ENCODE peak calls at places on chromosomes 7 and 10, in five cellular contexts. D, H, W, P and J are unnamed samples.

GRCh38 chr10:71234017-71234894 is 21.9 kb downstream of the UNC5B start:
- DNase-seq in D (no peak), H (no peak), W (no peak), P (no peak), J (no peak)

GRCh38 chr7:13724631-13725566 is 264.6 kb downstream of the ETV1 start:
- DNase-seq in D (no peak), H (no peak), W (no peak), P (no peak), J (no peak)

GRCh38 chr7:7304705-7305475 is 122.5 kb downstream of the C1GALT1 start:
- DNase-seq in D (no peak), H (no peak), W (no peak), P (no peak), J (no peak)

GRCh38 chr7:142795339-142795863 is 24.6 kb downstream of the PRSS2 start:
- DNase-seq in D (no peak), H (no peak), W (peak; percentile 87), P (no peak), J (peak; percentile 90)

GRCh38 chr7:130994378-130995115 is 260.5 kb upstream of the KLF14 start:
- DNase-seq in D (no peak), H (no peak), W (peak; percentile 24), P (no peak), J (no peak)

GRCh38 chr10:89100680-89101079 is 106.4 kb downstream of the CH25H start:
- DNase-seq in D (peak; percentile 90), H (no peak), W (no peak), P (no peak), J (no peak)

GRCh38 chr10:129605266-129605985 is 138.4 kb downstream of the MGMT start:
- DNase-seq in D (peak; percentile 5), H (no peak), W (no peak), P (no peak), J (no peak)

GRCh38 chr10:73773152-73773879 is 8.5 kb upstream of the CHCHD1 start:
- DNase-seq in D (peak; percentile 13), H (no peak), W (no peak), P (no peak), J (no peak)

GRCh38 chr7:95198891-95199290 is 125.4 kb downstream of the PON1 start:
- DNase-seq in D (no peak), H (no peak), W (no peak), P (no peak), J (no peak)

GRCh38 chr10:21919906-21920305 is 83.6 kb downstream of the DNAJC1 start:
- DNase-seq in D (no peak), H (no peak), W (no peak), P (no peak), J (no peak)

GRCh38 chr10:1968257-1969025 is 231.1 kb upstream of the ADARB2 start:
- DNase-seq in D (no peak), H (no peak), W (no peak), P (no peak), J (no peak)

GRCh38 chr10:43217563-43218205 is 49.2 kb downstream of the RASGEF1A start:
- DNase-seq in D (no peak), H (no peak), W (no peak), P (no peak), J (no peak)

GRCh38 chr10:6671976-6672375 is 91.9 kb upstream of the PRKCQ start:
- DNase-seq in D (peak; percentile 5), H (no peak), W (no peak), P (no peak), J (no peak)

GRCh38 chr7:127943541-127944521 is 87.4 kb downstream of the LRRC4 start:
- DNase-seq in D (peak; percentile 72), H (peak; percentile 32), W (no peak), P (no peak), J (no peak)

GRCh38 chr10:97849491-97850402 is at the start of gene GOLGA7B:
- DNase-seq in D (peak; percentile 7), H (peak; percentile 97), W (peak; percentile 89), P (no peak), J (peak; percentile 63)

GRCh38 chr10:110493832-110494426 is 3.8 kb upstream of the DUSP5 start:
- DNase-seq in D (peak; percentile 42), H (no peak), W (no peak), P (no peak), J (no peak)

GRCh38 chr10:47457826-47458225 is 26.1 kb downstream of the ANXA8 start:
- DNase-seq in D (no peak), H (no peak), W (no peak), P (no peak), J (no peak)

GRCh38 chr7:73972614-73973013 is 55.4 kb upstream of the ELN start:
- DNase-seq in D (no peak), H (no peak), W (no peak), P (no peak), J (no peak)

GRCh38 chr7:73970801-73971229 is 57.2 kb upstream of the ELN start:
- DNase-seq in D (no peak), H (no peak), W (no peak), P (no peak), J (no peak)

GRCh38 chr7:73973091-73973490 is 54.9 kb upstream of the ELN start:
- DNase-seq in D (no peak), H (no peak), W (no peak), P (no peak), J (no peak)

GRCh38 chr7:73971315-73971700 is 56.7 kb upstream of the ELN start:
- DNase-seq in D (no peak), H (no peak), W (no peak), P (no peak), J (no peak)

DNA sequence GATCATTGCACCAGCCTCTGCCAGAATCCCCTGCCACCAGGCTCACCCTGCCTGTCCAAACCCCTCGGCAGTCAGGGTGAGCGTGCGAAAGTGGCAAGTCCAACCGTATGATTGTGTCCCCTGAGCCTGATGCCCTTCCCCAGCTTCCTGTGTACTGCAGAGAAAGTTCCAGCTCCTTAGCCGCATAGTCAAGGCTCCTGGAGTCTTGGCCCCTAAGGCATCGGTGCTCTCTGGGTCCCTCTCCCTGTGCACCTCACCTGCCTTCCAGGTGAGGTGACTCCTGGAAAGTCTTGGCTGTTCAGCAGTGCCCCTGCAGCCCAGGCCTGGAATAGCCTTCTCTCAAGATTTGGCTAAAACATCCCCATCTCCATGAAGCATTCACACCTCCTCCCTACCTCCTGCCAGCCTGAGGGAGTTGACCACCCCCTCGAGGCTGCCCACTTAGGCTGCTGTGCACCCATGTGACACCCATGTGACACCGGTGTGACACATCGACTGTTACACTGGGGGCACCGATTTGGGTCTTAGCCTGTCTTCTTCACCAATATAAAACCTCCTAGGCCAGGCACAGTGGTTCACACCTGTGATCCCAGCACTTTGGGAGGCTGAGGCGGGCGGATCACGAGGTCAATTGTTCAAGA is 56.2 kb upstream of the ELN start:
- DNase-seq in D (no peak), H (no peak), W (peak; percentile 86), P (peak; percentile 47), J (no peak)
- TF ChIP-seq CTCF in D (no peak), H (peak; percentile 24), W (peak; percentile 62), P (peak; percentile 62), J (peak; percentile 13)

GRCh38 chr10:26801831-26802230 is 58.9 kb downstream of the ABI1 start:
- DNase-seq in D (no peak), H (no peak), W (no peak), P (no peak), J (no peak)

GRCh38 chr10:26799342-26799741 is 61.4 kb downstream of the ABI1 start:
- DNase-seq in D (no peak), H (no peak), W (no peak), P (no peak), J (peak; percentile 82)

GRCh38 chr10:26801274-26801673 is 59.5 kb downstream of the ABI1 start:
- DNase-seq in D (no peak), H (no peak), W (no peak), P (no peak), J (no peak)

GRCh38 chr10:26802527-26802926 is 58.2 kb downstream of the ABI1 start:
- DNase-seq in D (no peak), H (no peak), W (no peak), P (no peak), J (no peak)

DNA sequence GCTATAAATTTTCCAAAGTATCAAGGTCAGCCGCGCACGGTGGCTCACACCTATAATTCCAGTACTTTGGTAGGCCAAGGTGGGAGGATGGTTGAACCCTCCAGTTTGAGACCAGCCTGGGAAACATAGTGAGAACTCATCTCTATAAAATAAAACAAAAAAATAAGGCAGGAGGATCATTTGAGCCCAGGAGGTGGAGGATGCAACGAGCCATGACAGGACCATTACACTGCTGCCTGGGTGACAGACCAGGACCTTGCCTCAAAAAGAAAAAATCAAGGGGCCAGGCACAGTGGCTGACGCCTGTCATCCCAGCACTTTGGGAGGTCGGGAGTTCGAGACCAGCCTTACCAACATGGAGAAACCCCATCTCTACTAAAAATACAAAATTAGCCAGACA is 60.3 kb downstream of the ABI1 start:
- DNase-seq in D (no peak), H (no peak), W (no peak), P (no peak), J (no peak)
- H4K20me1 ChIP-seq in D (peaks cover 24% of the 10 kb centered on the region), H (peaks cover 41% of the 10 kb centered on the region), W (peaks cover 3% of the 10 kb centered on the region), P (no peaks in the 10 kb centered on the region), J (peaks cover 68% of the 10 kb centered on the region)

DNA sequence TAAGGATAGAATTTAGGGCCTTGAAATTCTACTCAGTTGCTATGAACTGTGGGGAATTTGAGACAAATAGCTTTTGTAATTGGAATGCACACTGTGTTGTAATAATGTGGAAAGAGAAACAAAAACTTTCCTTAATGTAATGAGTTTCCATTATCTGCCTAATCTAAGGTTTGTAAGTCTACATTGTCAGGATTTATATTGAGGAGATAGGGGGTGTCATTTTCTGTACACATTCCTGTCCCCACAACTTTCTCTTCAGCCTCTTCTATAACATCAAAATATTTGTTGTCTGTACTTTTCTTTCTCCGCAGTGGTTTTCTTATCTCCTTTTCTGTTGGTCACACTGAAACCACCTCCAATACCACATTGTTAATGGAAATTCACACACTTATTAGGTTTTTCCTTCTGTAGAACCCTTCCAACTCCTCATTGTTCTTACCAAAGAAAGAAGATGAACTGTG is 41.5 kb downstream of the ARID5B start:
- DNase-seq in D (peak; percentile 54), H (no peak), W (no peak), P (no peak), J (no peak)
- H3K4me1 ChIP-seq in D (peaks cover 16% of the 10 kb centered on the region), H (peaks cover 3% of the 10 kb centered on the region), W (no peaks in the 10 kb centered on the region), P (peaks cover 41% of the 10 kb centered on the region), J (peaks cover 9% of the 10 kb centered on the region)

GRCh38 chr10:15879058-15879457 is 18.8 kb upstream of the MINDY3 start:
- DNase-seq in D (peak; percentile 40), H (peak; percentile 27), W (peak; percentile 57), P (no peak), J (no peak)
- TF ChIP-seq CTCF in D (peak; percentile 66), H (peak; percentile 77), W (peak; percentile 64), P (peak; percentile 59), J (peak; percentile 87)